ENCODE peak calls at places on chromosome 9, in ten cellular contexts. One of them, this sample, is unnamed.

GRCh38 chr9:129885018-129885669 is 49.9 kb downstream of the USP20 start:
- DNase-seq in bronchial epithelial cell: no peak
- DNase-seq in left cardiac atrium: peak; percentile 43
- DNase-seq in mesenchymal stem cell: no peak
- DNase-seq in HuH-7: peak; percentile 84
- DNase-seq in astrocyte: no peak
- DNase-seq in A549: no peak
- DNase-seq in stimulated activated CD4-positive, alpha-beta T cell treated with anti-CD3 and anti-CD28 coated beads, Interleukin-15, amount 100 ng/mL, for 1 hour: peak; percentile 21
- DNase-seq in activated T-cell treated with anti-CD3 and anti-CD28 coated beads for 48 hours: peak; percentile 41
- DNase-seq in ACHN: peak; percentile 17
- DNase-seq in this sample: peak; percentile 45

GRCh38 chr9:92325991-92326500 is 293 bp downstream of the CENPP start:
- DNase-seq in bronchial epithelial cell: peak; percentile 20
- DNase-seq in left cardiac atrium: no peak
- DNase-seq in mesenchymal stem cell: no peak
- DNase-seq in HuH-7: no peak
- DNase-seq in astrocyte: no peak
- DNase-seq in A549: no peak
- DNase-seq in stimulated activated CD4-positive, alpha-beta T cell treated with anti-CD3 and anti-CD28 coated beads, Interleukin-15, amount 100 ng/mL, for 1 hour: no peak
- DNase-seq in activated T-cell treated with anti-CD3 and anti-CD28 coated beads for 48 hours: no peak
- DNase-seq in ACHN: no peak
- DNase-seq in this sample: no peak

GRCh38 chr9:135170535-135170934 is 83.1 kb downstream of the OLFM1 start:
- DNase-seq in bronchial epithelial cell: no peak
- DNase-seq in left cardiac atrium: no peak
- DNase-seq in mesenchymal stem cell: no peak
- DNase-seq in HuH-7: no peak
- DNase-seq in astrocyte: no peak
- DNase-seq in A549: no peak
- DNase-seq in stimulated activated CD4-positive, alpha-beta T cell treated with anti-CD3 and anti-CD28 coated beads, Interleukin-15, amount 100 ng/mL, for 1 hour: no peak
- DNase-seq in activated T-cell treated with anti-CD3 and anti-CD28 coated beads for 48 hours: no peak
- DNase-seq in ACHN: no peak
- DNase-seq in this sample: no peak

GRCh38 chr9:127918201-127919107 is 1.6 kb upstream of the ST6GALNAC4 start:
- DNase-seq in bronchial epithelial cell: no peak
- DNase-seq in left cardiac atrium: peak; percentile 69
- DNase-seq in mesenchymal stem cell: peak; percentile 43
- DNase-seq in HuH-7: peak; percentile 78
- DNase-seq in astrocyte: no peak
- DNase-seq in A549: peak; percentile 48
- DNase-seq in stimulated activated CD4-positive, alpha-beta T cell treated with anti-CD3 and anti-CD28 coated beads, Interleukin-15, amount 100 ng/mL, for 1 hour: no peak
- DNase-seq in activated T-cell treated with anti-CD3 and anti-CD28 coated beads for 48 hours: no peak
- DNase-seq in ACHN: peak; percentile 17
- DNase-seq in this sample: no peak

GRCh38 chr9:136719212-136719880 is 7.0 kb downstream of the DIPK1B start:
- DNase-seq in bronchial epithelial cell: no peak
- DNase-seq in left cardiac atrium: no peak
- DNase-seq in mesenchymal stem cell: no peak
- DNase-seq in HuH-7: no peak
- DNase-seq in astrocyte: no peak
- DNase-seq in A549: no peak
- DNase-seq in stimulated activated CD4-positive, alpha-beta T cell treated with anti-CD3 and anti-CD28 coated beads, Interleukin-15, amount 100 ng/mL, for 1 hour: no peak
- DNase-seq in activated T-cell treated with anti-CD3 and anti-CD28 coated beads for 48 hours: no peak
- DNase-seq in ACHN: no peak
- DNase-seq in this sample: peak; percentile 79

GRCh38 chr9:32292611-32293010 is 91.8 kb upstream of the ACO1 start:
- DNase-seq in bronchial epithelial cell: no peak
- DNase-seq in left cardiac atrium: no peak
- DNase-seq in mesenchymal stem cell: no peak
- DNase-seq in HuH-7: no peak
- DNase-seq in astrocyte: no peak
- DNase-seq in A549: no peak
- DNase-seq in stimulated activated CD4-positive, alpha-beta T cell treated with anti-CD3 and anti-CD28 coated beads, Interleukin-15, amount 100 ng/mL, for 1 hour: no peak
- DNase-seq in activated T-cell treated with anti-CD3 and anti-CD28 coated beads for 48 hours: no peak
- DNase-seq in ACHN: no peak
- DNase-seq in this sample: no peak

GRCh38 chr9:137301086-137301947 is 754 bp downstream of the NRARP start:
- DNase-seq in bronchial epithelial cell: no peak
- DNase-seq in left cardiac atrium: peak; percentile 48
- DNase-seq in mesenchymal stem cell: peak; percentile 64
- DNase-seq in HuH-7: peak; percentile 77
- DNase-seq in astrocyte: peak; percentile 43
- DNase-seq in A549: peak; percentile 85
- DNase-seq in stimulated activated CD4-positive, alpha-beta T cell treated with anti-CD3 and anti-CD28 coated beads, Interleukin-15, amount 100 ng/mL, for 1 hour: no peak
- DNase-seq in activated T-cell treated with anti-CD3 and anti-CD28 coated beads for 48 hours: no peak
- DNase-seq in ACHN: peak; percentile 54
- DNase-seq in this sample: peak; percentile 81

GRCh38 chr9:132181796-132182521 is 20.1 kb downstream of the NTNG2 start:
- DNase-seq in bronchial epithelial cell: no peak
- DNase-seq in left cardiac atrium: peak; percentile 79
- DNase-seq in mesenchymal stem cell: no peak
- DNase-seq in HuH-7: no peak
- DNase-seq in astrocyte: no peak
- DNase-seq in A549: no peak
- DNase-seq in stimulated activated CD4-positive, alpha-beta T cell treated with anti-CD3 and anti-CD28 coated beads, Interleukin-15, amount 100 ng/mL, for 1 hour: no peak
- DNase-seq in activated T-cell treated with anti-CD3 and anti-CD28 coated beads for 48 hours: no peak
- DNase-seq in ACHN: no peak
- DNase-seq in this sample: peak; percentile 81